ENCODE peak calls at places on chromosomes 13 and 19, in five cellular contexts. J, M, K, S and N are unnamed samples.

GRCh38 chr13:26965976-26966375 is 205.4 kb upstream of the GPR12 start:
- DNase-seq in S (no peak), M (no peak), K (peak), J (peak), N (no peak)

GRCh38 chr13:42001580-42001979 is 40.7 kb upstream of the VWA8 start:
- DNase-seq in J (no peak), M (no peak), S (no peak), K (peak), N (no peak)

GRCh38 chr13:83297591-83298305 is 584.5 kb downstream of the SLITRK1 start:
- DNase-seq in J (no peak), M (no peak), S (no peak), K (peak), N (no peak)

GRCh38 chr13:73158851-73159250 is 100.0 kb downstream of the KLF5 start:
- DNase-seq in J (no peak), S (no peak), M (no peak), K (peak), N (no peak)

GRCh38 chr13:59178344-59178743 is 985.4 kb downstream of the DIAPH3 start:
- DNase-seq in S (no peak), M (no peak), K (no peak), J (no peak), N (no peak)

GRCh38 chr13:27967203-27967735 is 1.8 kb downstream of the CDX2 start:
- DNase-seq in K (no peak), S (no peak), M (no peak), J (no peak), N (no peak)

GRCh38 chr19:18109731-18110671 is 12.4 kb downstream of the MAST3 start:
- DNase-seq in K (peak), J (peak), S (peak), M (peak), N (no peak)

GRCh38 chr19:33727331-33728028 is 69.2 kb upstream of the KCTD15 start:
- DNase-seq in K (no peak), M (no peak), S (peak), J (no peak), N (no peak)

GRCh38 chr19:33248954-33249613 is 23.4 kb upstream of the SLC7A10 start:
- DNase-seq in S (peak), J (peak), M (no peak), K (peak), N (no peak)

GRCh38 chr13:107441279-107441678 is 774.1 kb downstream of the LIG4 start:
- DNase-seq in M (no peak), K (peak), S (no peak), J (no peak), N (no peak)

GRCh38 chr13:102651892-102652291 is 43.0 kb downstream of the METTL21C start:
- DNase-seq in K (no peak), M (no peak), J (no peak), S (peak), N (no peak)

GRCh38 chr19:7703332-7703731 is 1.4 kb upstream of the FCER2 start:
- DNase-seq in S (no peak), J (no peak), M (no peak), K (no peak), N (no peak)

GRCh38 chr19:37654118-37654517 is 1.1 kb downstream of the ZFP30 start:
- DNase-seq in J (no peak), S (no peak), K (no peak), M (no peak), N (no peak)

GRCh38 chr13:95781016-95781415 is 104.1 kb downstream of the DNAJC3 start:
- DNase-seq in K (no peak), S (no peak), M (no peak), J (no peak), N (no peak)

GRCh38 chr19:1768918-1769644 is 15.8 kb downstream of the ONECUT3 start:
- DNase-seq in K (no peak), S (no peak), J (no peak), M (no peak), N (no peak)

GRCh38 chr19:3045885-3046603 is 16.3 kb downstream of the TLE5 start:
- DNase-seq in S (no peak), J (no peak), K (no peak), M (no peak), N (no peak)

GRCh38 chr13:51175001-51175400 is 47.2 kb upstream of the FAM124A start:
- DNase-seq in M (no peak), K (no peak), S (no peak), J (no peak), N (no peak)

GRCh38 chr19:38394488-38394887 is 6.0 kb downstream of the SPRED3 start:
- DNase-seq in S (no peak), K (peak), M (no peak), J (no peak), N (no peak)

GRCh38 chr19:29645911-29646310 is 19.4 kb upstream of the PLEKHF1 start:
- DNase-seq in K (peak), J (peak), S (no peak), M (no peak), N (peak)

GRCh38 chr19:50325310-50326100 is 3.7 kb downstream of the KCNC3 start:
- DNase-seq in M (peak), K (peak), S (peak), J (peak), N (no peak)

GRCh38 chr13:63636231-63636993 is 2220.8 kb upstream of the PCDH20 start:
- DNase-seq in S (no peak), J (no peak), K (no peak), M (no peak), N (no peak)

GRCh38 chr13:97659602-97660001 is 225.6 kb downstream of the RAP2A start:
- DNase-seq in M (no peak), S (no peak), J (no peak), K (peak), N (no peak)

GRCh38 chr19:23415561-23416191 is 20.4 kb upstream of the ZNF91 start:
- DNase-seq in K (peak), S (no peak), J (peak), M (no peak), N (no peak)

GRCh38 chr13:33213797-33214196 is 71.8 kb downstream of the STARD13 start:
- DNase-seq in J (no peak), M (no peak), K (peak), S (no peak), N (no peak)

GRCh38 chr13:33217256-33217655 is 68.3 kb downstream of the STARD13 start:
- DNase-seq in S (no peak), K (no peak), M (no peak), J (no peak), N (no peak)

GRCh38 chr13:33218426-33218825 is 67.1 kb downstream of the STARD13 start:
- DNase-seq in K (no peak), S (no peak), J (no peak), M (no peak), N (no peak)

GRCh38 chr13:33219926-33220325 is 65.6 kb downstream of the STARD13 start:
- DNase-seq in J (no peak), S (no peak), K (no peak), M (no peak), N (no peak)

GRCh38 chr13:33218020-33218419 is 67.5 kb downstream of the STARD13 start:
- DNase-seq in J (no peak), S (no peak), K (peak), M (no peak), N (no peak)
- H3K27ac ChIP-seq in J (no peak), S (no peak), K (no peak), M (no peak), N (no peak)

GRCh38 chr13:109500146-109500773 is 286.1 kb downstream of the IRS2 start:
- DNase-seq in J (no peak), K (no peak), S (no peak), M (no peak), N (no peak)

GRCh38 chr13:109497917-109498316 is 288.5 kb downstream of the IRS2 start:
- DNase-seq in J (no peak), M (no peak), S (no peak), K (no peak), N (no peak)

GRCh38 chr13:109496216-109496615 is 290.2 kb downstream of the IRS2 start:
- DNase-seq in M (no peak), J (no peak), S (no peak), K (peak), N (no peak)

GRCh38 chr13:109494955-109495354 is 291.4 kb downstream of the IRS2 start:
- DNase-seq in J (no peak), K (peak), S (no peak), M (no peak), N (no peak)
- H3K27ac ChIP-seq in J (no peak), K (peak), S (no peak), M (no peak), N (no peak)

GRCh38 chr13:79648191-79648590 is 167.2 kb downstream of the NDFIP2 start:
- DNase-seq in K (no peak), J (no peak), M (no peak), S (no peak), N (no peak)
- H3K27ac ChIP-seq in K (no peak), J (peak), M (no peak), S (no peak), N (peak)

GRCh38 chr19:48615145-48616040 is 517 bp upstream of the FAM83E start:
- DNase-seq in J (no peak), S (no peak), M (no peak), K (no peak), N (no peak)

GRCh38 chr19:48616041-48616436 is 1.2 kb upstream of the FAM83E start:
- DNase-seq in M (no peak), K (no peak), J (no peak), S (no peak), N (no peak)

GRCh38 chr19:48617146-48617937 is 1.6 kb downstream of the RPL18 start:
- DNase-seq in K (peak), J (no peak), M (no peak), S (no peak), N (no peak)

GRCh38 chr19:48618278-48618915 is 581 bp downstream of the RPL18 start:
- DNase-seq in M (no peak), S (peak), K (peak), J (peak), N (peak)

GRCh38 chr19:48616491-48617056 is 1.7 kb upstream of the FAM83E start:
- DNase-seq in K (no peak), M (no peak), J (no peak), S (no peak), N (no peak)
- H3K27ac ChIP-seq in K (no peak), M (no peak), J (peak), S (no peak), N (peak)

GRCh38 chr19:16458391-16459128 is 13.2 kb downstream of the EPS15L1 start:
- DNase-seq in M (no peak), S (no peak), J (peak), K (no peak), N (peak)
- H3K27ac ChIP-seq in M (no peak), S (peak), J (peak), K (no peak), N (peak)

DNA sequence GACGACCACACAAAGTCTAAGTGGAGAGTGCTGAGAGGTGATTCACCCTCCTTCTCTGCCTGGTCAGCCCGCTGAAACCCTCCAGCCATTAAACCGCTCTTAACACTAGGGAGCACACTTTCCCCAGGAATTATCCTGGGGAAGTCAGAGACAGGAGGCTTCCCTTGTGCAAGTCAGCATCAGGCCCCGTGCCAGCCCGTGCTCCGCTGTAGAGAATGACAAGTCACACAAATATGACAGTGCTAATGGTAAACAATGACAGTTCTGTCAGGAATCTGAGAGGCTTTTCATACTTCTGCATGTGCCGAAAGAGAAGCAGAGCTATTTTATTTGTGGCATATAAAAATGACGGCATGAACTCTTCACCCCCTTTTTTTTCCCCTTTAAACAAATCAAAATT is 816.9 kb upstream of the SLC10A2 start:
- DNase-seq in J (peak), M (no peak), K (peak), S (peak), N (peak)
- H3K27ac ChIP-seq in J (peak), M (no peak), K (no peak), S (no peak), N (no peak)